ENCODE peak calls at places on chromosomes 7 and 10, in nine cellular contexts. J is progenitor cell of endocrine pancreas; G is foreskin fibroblast; V is activated CD4-positive, alpha-beta T cell treated with anti-CD3 and anti-CD28 coated beads, Interleukin-2, amount 50 U/mL, for 1 hour; H is cardiac fibroblast; Q is uterus; Y is colonic mucosa; L is NCI-H774; P is CD4-positive, alpha-beta T cell. O is an unnamed sample.

GRCh38 chr10:30862486-30862885 is 169.2 kb downstream of the ZNF438 start:
- DNase-seq in J (no peak), G (peak), V (no peak), H (peak), Q (no peak), Y (no peak), L (no peak), P (no peak), O (no peak)

GRCh38 chr7:11170160-11170559 is 196.5 kb downstream of the PHF14 start:
- DNase-seq in J (no peak), G (no peak), V (no peak), H (no peak), Q (no peak), Y (no peak), L (peak), P (no peak), O (no peak)

GRCh38 chr10:20515654-20516053 is 381.5 kb downstream of the NEBL start:
- DNase-seq in J (no peak), G (no peak), V (no peak), H (no peak), Q (no peak), Y (no peak), L (no peak), P (no peak), O (no peak)

GRCh38 chr10:49526624-49527023 is 12.3 kb downstream of the ERCC6 start:
- DNase-seq in J (no peak), G (peak), V (no peak), H (peak), Q (no peak), Y (no peak), L (no peak), P (no peak), O (no peak)

GRCh38 chr10:50385610-50386009 is 134.3 kb upstream of the ASAH2 start:
- DNase-seq in J (no peak), G (peak), V (no peak), H (peak), Q (peak), Y (no peak), L (peak), P (no peak), O (no peak)

GRCh38 chr10:115335366-115335765 is 242.2 kb downstream of the ATRNL1 start:
- DNase-seq in J (no peak), G (peak), V (no peak), H (no peak), Q (no peak), Y (no peak), L (no peak), P (no peak), O (no peak)

GRCh38 chr7:20862554-20862953 is 75.9 kb upstream of the SP8 start:
- DNase-seq in J (no peak), G (no peak), V (no peak), H (no peak), Q (no peak), Y (no peak), L (no peak), P (no peak), O (no peak)

GRCh38 chr10:24209946-24210491 is 1.1 kb downstream of the KIAA1217 start:
- DNase-seq in J (no peak), G (peak), V (no peak), H (peak), Q (peak), Y (peak), L (no peak), P (no peak), O (no peak)

GRCh38 chr7:26508917-26509316 is 217.3 kb downstream of the SNX10 start:
- DNase-seq in J (no peak), G (no peak), V (no peak), H (no peak), Q (no peak), Y (no peak), L (peak), P (no peak), O (no peak)

GRCh38 chr10:75911426-75911825 is 480.0 kb downstream of the LRMDA start:
- DNase-seq in J (no peak), G (no peak), V (no peak), H (no peak), Q (no peak), Y (no peak), L (no peak), P (no peak), O (no peak)

GRCh38 chr10:74021248-74022055 is 23.5 kb downstream of the VCL start:
- DNase-seq in J (no peak), G (peak), V (no peak), H (peak), Q (no peak), Y (no peak), L (no peak), P (no peak), O (no peak)

GRCh38 chr7:1380821-1381580 is 78.3 kb downstream of the MICALL2 start:
- DNase-seq in J (no peak), G (no peak), V (no peak), H (no peak), Q (no peak), Y (no peak), L (no peak), P (no peak), O (no peak)

GRCh38 chr7:46660402-46660801 is 739.3 kb upstream of the IGFBP3 start:
- DNase-seq in J (no peak), G (peak), V (no peak), H (peak), Q (no peak), Y (no peak), L (no peak), P (no peak), O (no peak)

GRCh38 chr10:11798862-11799735 is 24.1 kb upstream of the PROSER2 start:
- DNase-seq in J (no peak), G (no peak), V (no peak), H (peak), Q (no peak), Y (no peak), L (no peak), P (no peak), O (peak)

GRCh38 chr7:81761821-81762220 is 8.0 kb downstream of the HGF start:
- DNase-seq in J (no peak), G (no peak), V (no peak), H (no peak), Q (no peak), Y (no peak), L (no peak), P (no peak), O (no peak)

GRCh38 chr7:134351424-134351823 is 34.7 kb upstream of the SLC35B4 start:
- DNase-seq in J (no peak), G (no peak), V (no peak), H (no peak), Q (no peak), Y (no peak), L (no peak), P (no peak), O (peak)

GRCh38 chr7:143354965-143355364 is 7.5 kb downstream of the FAM131B start:
- DNase-seq in J (no peak), G (no peak), V (no peak), H (no peak), Q (no peak), Y (no peak), L (no peak), P (no peak), O (peak)

GRCh38 chr7:98774893-98775292 is 94.9 kb downstream of the TMEM130 start:
- DNase-seq in J (no peak), G (no peak), V (no peak), H (no peak), Q (no peak), Y (no peak), L (no peak), P (no peak), O (no peak)

GRCh38 chr10:77614778-77615625 is 22.6 kb downstream of the KCNMA1 start:
- DNase-seq in J (no peak), G (no peak), V (no peak), H (no peak), Q (no peak), Y (no peak), L (no peak), P (no peak), O (no peak)

GRCh38 chr10:61882621-61883375 is 18.7 kb upstream of the ARID5B start:
- DNase-seq in J (no peak), G (peak), V (no peak), H (no peak), Q (no peak), Y (no peak), L (no peak), P (no peak), O (no peak)

GRCh38 chr7:30062587-30062986 is 34.4 kb downstream of the PLEKHA8 start:
- DNase-seq in J (no peak), G (peak), V (no peak), H (peak), Q (no peak), Y (no peak), L (no peak), P (no peak), O (no peak)

GRCh38 chr7:90599038-90599437 is 2.9 kb downstream of the CDK14 start:
- DNase-seq in J (no peak), G (no peak), V (no peak), H (no peak), Q (no peak), Y (no peak), L (no peak), P (no peak), O (no peak)

GRCh38 chr10:1643161-1643910 is 94.0 kb downstream of the ADARB2 start:
- DNase-seq in J (peak), G (no peak), V (no peak), H (no peak), Q (no peak), Y (no peak), L (no peak), P (no peak), O (no peak)

GRCh38 chr10:107517811-107518210 is 353.3 kb upstream of the SORCS1 start:
- DNase-seq in J (no peak), G (no peak), V (no peak), H (no peak), Q (no peak), Y (no peak), L (no peak), P (no peak), O (no peak)